ENCODE peak calls at places on chromosomes 1 and 21, in six cellular contexts. K is NCI-H1105; N is HT1080; I is activated T-helper 1 cell treated with Interleukin-2 at 50 U/mL for 16 hours; L is breast epithelium; U is activated CD8-positive, alpha-beta T cell treated with anti-CD3 and anti-CD28 coated beads for 36 hours. Y is an unnamed sample.

GRCh38 chr1:28883242-28883616 is 31.1 kb upstream of the EPB41 start:
- DNase-seq in K (no peak), L (no peak), N (no peak), U (no peak), I (no peak), Y (no peak)

GRCh38 chr1:108704501-108704900 is 8.2 kb upstream of the FNDC7 start:
- DNase-seq in N (peak; percentile 75), U (peak; percentile 30), L (no peak), I (no peak), K (no peak), Y (peak; percentile 26)

GRCh38 chr1:90114521-90115141 is 119.7 kb downstream of the ZNF326 start:
- DNase-seq in U (no peak), L (no peak), N (peak; percentile 35), I (no peak), K (peak; percentile 79), Y (peak; percentile 35)

GRCh38 chr1:193031431-193031830 is 27.7 kb downstream of the UCHL5 start:
- DNase-seq in I (no peak), K (no peak), L (no peak), N (no peak), U (no peak), Y (no peak)

GRCh38 chr21:30234050-30234449 is 18.2 kb upstream of the CLDN8 start:
- DNase-seq in U (no peak), I (no peak), N (no peak), K (no peak), L (no peak), Y (no peak)

GRCh38 chr1:147717051-147717705 is 43.2 kb downstream of the GJA5 start:
- DNase-seq in L (peak; percentile 43), I (no peak), U (no peak), N (peak; percentile 42), K (peak; percentile 63), Y (peak; percentile 48)

GRCh38 chr1:6273380-6273891 is 12.5 kb upstream of the GPR153 start:
- DNase-seq in L (no peak), K (no peak), N (peak; percentile 68), U (no peak), I (no peak), Y (peak; percentile 38)

GRCh38 chr1:25695066-25695990 is 78.7 kb downstream of the MAN1C1 start:
- DNase-seq in L (peak; percentile 68), K (no peak), N (peak; percentile 72), I (no peak), U (no peak), Y (peak; percentile 96)

GRCh38 chr21:42840411-42841155 is 38.8 kb downstream of the WDR4 start:
- DNase-seq in N (no peak), K (no peak), U (no peak), L (no peak), I (no peak), Y (no peak)

GRCh38 chr1:211667065-211667617 is 8.3 kb downstream of the NEK2 start:
- DNase-seq in N (no peak), K (no peak), U (no peak), I (no peak), L (no peak), Y (no peak)

GRCh38 chr1:22386774-22387173 is 64.9 kb upstream of the ZBTB40 start:
- DNase-seq in K (no peak), I (no peak), N (no peak), U (no peak), L (no peak), Y (no peak)

GRCh38 chr1:53663525-53664300 is 75.3 kb downstream of the GLIS1 start:
- DNase-seq in N (no peak), I (no peak), U (no peak), L (no peak), K (no peak), Y (no peak)

GRCh38 chr1:59446257-59446901 is 149.5 kb downstream of the FGGY start:
- DNase-seq in I (no peak), L (no peak), K (no peak), U (no peak), N (peak; percentile 48), Y (no peak)

GRCh38 chr1:29362764-29363163 is 126.4 kb downstream of the PTPRU start:
- DNase-seq in U (no peak), N (no peak), I (no peak), L (no peak), K (no peak), Y (no peak)

GRCh38 chr1:59477286-59477685 is 180.4 kb downstream of the FGGY start:
- DNase-seq in K (no peak), U (peak; percentile 91), N (peak; percentile 94), L (no peak), I (no peak), Y (no peak)

Y was measured in NCI-H226.